ENCODE peak calls at places on chromosome 12, in nine cellular contexts. W is fibroblast of mammary gland; L is stimulated activated CD8-positive, alpha-beta memory T cell treated with anti-CD3 and anti-CD28 coated beads, Interleukin-7, amount 100 ng/mL, for 48 hours; Z is T-helper 17 cell; K is Daoy; I is mammary epithelial cell; D is CD8-positive, alpha-beta memory T cell; E is H54; Y is stimulated activated CD4-positive, alpha-beta T cell treated with anti-CD3 and anti-CD28 coated beads, TNF-alpha, amount 100 ng/mL, for 48 hours. P is an unnamed sample.

GRCh38 chr12:106248177-106248848 is 493 bp upstream of the CKAP4 start:
- DNase-seq in W (peak; percentile 82), L (no peak), Z (no peak), K (peak; percentile 89), I (peak; percentile 49), D (no peak), E (peak; percentile 74), Y (no peak), P (peak; percentile 39)

GRCh38 chr12:108691995-108692808 is 39.1 kb downstream of the CORO1C start:
- DNase-seq in W (no peak), L (no peak), Z (no peak), K (peak; percentile 42), I (no peak), D (peak; percentile 27), E (no peak), Y (no peak), P (peak; percentile 62)

GRCh38 chr12:122945047-122945592 is 21.1 kb downstream of the ABCB9 start:
- DNase-seq in W (no peak), L (no peak), Z (no peak), K (no peak), I (no peak), D (no peak), E (no peak), Y (no peak), P (no peak)

GRCh38 chr12:49014547-49014946 is 4.0 kb downstream of the PRKAG1 start:
- DNase-seq in W (peak; percentile 56), L (no peak), Z (no peak), K (no peak), I (peak; percentile 17), D (no peak), E (no peak), Y (no peak), P (peak; percentile 23)

GRCh38 chr12:110270125-110270962 is 10.7 kb upstream of the ATP2A2 start:
- DNase-seq in W (peak; percentile 81), L (no peak), Z (no peak), K (peak; percentile 73), I (peak; percentile 50), D (no peak), E (no peak), Y (no peak), P (peak; percentile 50)

GRCh38 chr12:119988788-119989618 is at the start of gene BICDL1:
- DNase-seq in W (peak; percentile 8), L (peak; percentile 97), Z (peak; percentile 98), K (peak; percentile 94), I (peak; percentile 98), D (peak; percentile 99), E (peak; percentile 93), Y (peak; percentile 98), P (peak; percentile 91)

GRCh38 chr12:4451694-4452093 is 6.1 kb upstream of the FGF6 start:
- DNase-seq in W (no peak), L (no peak), Z (no peak), K (no peak), I (no peak), D (no peak), E (no peak), Y (no peak), P (no peak)

GRCh38 chr12:121773011-121773777 is 20.3 kb downstream of the RHOF start:
- DNase-seq in W (peak; percentile 62), L (peak; percentile 67), Z (peak; percentile 68), K (peak; percentile 83), I (peak; percentile 64), D (peak; percentile 76), E (peak; percentile 82), Y (no peak), P (peak; percentile 70)

GRCh38 chr12:51082561-51083139 is 746 bp downstream of the CSRNP2 start:
- DNase-seq in W (peak; percentile 51), L (peak; percentile 8), Z (no peak), K (peak; percentile 55), I (peak; percentile 46), D (peak; percentile 35), E (peak; percentile 38), Y (no peak), P (peak; percentile 16)

GRCh38 chr12:109053382-109054123 is 1.2 kb downstream of the USP30 start:
- DNase-seq in W (peak; percentile 5), L (peak; percentile 10), Z (no peak), K (no peak), I (peak; percentile 4), D (peak; percentile 52), E (no peak), Y (peak; percentile 1), P (no peak)

GRCh38 chr12:5264006-5264405 is 167.9 kb upstream of the NTF3 start:
- DNase-seq in W (no peak), L (no peak), Z (no peak), K (peak; percentile 45), I (no peak), D (no peak), E (no peak), Y (no peak), P (no peak)

GRCh38 chr12:31474751-31475150 is 116.2 kb downstream of the DENND5B start:
- DNase-seq in W (no peak), L (no peak), Z (no peak), K (no peak), I (no peak), D (no peak), E (no peak), Y (no peak), P (no peak)